ENCODE peak calls at places on chromosome 2, in four cellular contexts. X is stimulated activated CD4-positive, alpha-beta T cell treated with anti-CD3 and anti-CD28 coated beads, Interleukin-1b, Interleukin-23, amount 100 ng/mL, for 4 hours; V is PC-9; S is hypothalamus. Q is an unnamed sample.

GRCh38 chr2:106153781-106154180 is 40.3 kb downstream of the UXS1 start:
- DNase-seq in X (no peak), V (no peak), S (no peak), Q (no peak)

GRCh38 chr2:54240515-54241219 is 15.4 kb downstream of the TSPYL6 start:
- DNase-seq in X (no peak), V (no peak), S (no peak), Q (no peak)

GRCh38 chr2:45946023-45946422 is 294.5 kb downstream of the PRKCE start:
- DNase-seq in X (no peak), V (peak), S (no peak), Q (no peak)

GRCh38 chr2:163733301-163733938 is 2.4 kb downstream of the FIGN start:
- DNase-seq in X (no peak), V (no peak), S (no peak), Q (no peak)

GRCh38 chr2:46913471-46914381 is 1.9 kb downstream of the MCFD2 start:
- DNase-seq in X (no peak), V (peak), S (no peak), Q (no peak)

GRCh38 chr2:71995067-71995665 is 152.5 kb downstream of the CYP26B1 start:
- DNase-seq in X (no peak), V (no peak), S (no peak), Q (no peak)

GRCh38 chr2:202944816-202945215 is 32.7 kb downstream of the CARF start:
- DNase-seq in X (no peak), V (no peak), S (no peak), Q (no peak)

GRCh38 chr2:54289942-54290702 is 34.1 kb upstream of the TSPYL6 start:
- DNase-seq in X (no peak), V (no peak), S (no peak), Q (no peak)

GRCh38 chr2:109655287-109655686 is 41.1 kb downstream of the SOWAHC start:
- DNase-seq in X (no peak), V (no peak), S (no peak), Q (no peak)

GRCh38 chr2:1024981-1025380 is 74.3 kb downstream of the SNTG2 start:
- DNase-seq in X (no peak), V (no peak), S (no peak), Q (no peak)

GRCh38 chr2:15141211-15141610 is 419.9 kb downstream of the NBAS start:
- DNase-seq in X (no peak), V (no peak), S (no peak), Q (no peak)

GRCh38 chr2:53740170-53740569 is 27.4 kb upstream of the CHAC2 start:
- DNase-seq in X (no peak), V (no peak), S (no peak), Q (no peak)

GRCh38 chr2:222827417-222827816 is 33.4 kb upstream of the ACSL3 start:
- DNase-seq in X (no peak), V (no peak), S (no peak), Q (no peak)

GRCh38 chr2:182521453-182522427 is 94.9 kb upstream of the PDE1A start:
- DNase-seq in X (no peak), V (no peak), S (no peak), Q (no peak)

GRCh38 chr2:29236074-29236473 is 120.9 kb downstream of the CLIP4 start:
- DNase-seq in X (no peak), V (no peak), S (no peak), Q (no peak)

GRCh38 chr2:104766683-104767082 is 87.2 kb upstream of the POU3F3 start:
- DNase-seq in X (no peak), V (no peak), S (no peak), Q (no peak)

GRCh38 chr2:27442981-27443323 is 771 bp downstream of the KRTCAP3 start:
- DNase-seq in X (no peak), V (peak), S (no peak), Q (no peak)

GRCh38 chr2:85754313-85755095 is 713 bp downstream of the ATOH8 start:
- DNase-seq in X (no peak), V (no peak), S (no peak), Q (no peak)

GRCh38 chr2:72824224-72824842 is 1.5 kb downstream of the EXOC6B start:
- DNase-seq in X (no peak), V (peak), S (no peak), Q (no peak)

GRCh38 chr2:118386636-118387302 is 298.5 kb downstream of the INSIG2 start:
- DNase-seq in X (no peak), V (no peak), S (no peak), Q (no peak)